ENCODE peak calls at places on chromosomes 1 and 21, in nine cellular contexts. Y, J, S, B, X, L, U, I and T are unnamed samples.

GRCh38 chr1:150796374-150796773 is 11.7 kb downstream of the CTSK start:
- DNase-seq in Y (no peak), J (no peak), S (no peak), B (no peak), X (no peak), L (no peak), U (no peak), I (no peak), T (no peak)

GRCh38 chr1:107858323-107858722 is 106.7 kb downstream of the VAV3 start:
- DNase-seq in Y (no peak), J (no peak), S (no peak), B (no peak), X (no peak), L (no peak), U (no peak), I (no peak), T (no peak)

GRCh38 chr1:72284398-72285073 is 2.2 kb upstream of the NEGR1 start:
- DNase-seq in Y (no peak), J (peak), S (peak), B (peak), X (no peak), L (peak), U (peak), I (peak), T (peak)

GRCh38 chr1:162207862-162208261 is 138.4 kb downstream of the NOS1AP start:
- DNase-seq in Y (no peak), J (no peak), S (peak), B (no peak), X (no peak), L (no peak), U (no peak), I (no peak), T (no peak)

GRCh38 chr21:29265690-29266479 is 32.8 kb upstream of the BACH1 start:
- DNase-seq in Y (no peak), J (peak), S (no peak), B (no peak), X (no peak), L (no peak), U (no peak), I (no peak), T (no peak)

GRCh38 chr1:179817789-179818188 is 59.8 kb downstream of the TOR1AIP2 start:
- DNase-seq in Y (no peak), J (no peak), S (no peak), B (no peak), X (no peak), L (no peak), U (no peak), I (no peak), T (peak)

GRCh38 chr1:226549937-226550670 is 1.5 kb downstream of the STUM start:
- DNase-seq in Y (no peak), J (peak), S (no peak), B (peak), X (no peak), L (no peak), U (peak), I (peak), T (no peak)

GRCh38 chr21:43362928-43363314 is 64.0 kb downstream of the SIK1 start:
- DNase-seq in Y (no peak), J (no peak), S (no peak), B (no peak), X (no peak), L (no peak), U (no peak), I (no peak), T (no peak)

GRCh38 chr1:42933060-42933586 is 25.5 kb downstream of the SLC2A1 start:
- DNase-seq in Y (no peak), J (no peak), S (no peak), B (no peak), X (no peak), L (no peak), U (no peak), I (no peak), T (no peak)

GRCh38 chr1:201100169-201100930 is 11.9 kb downstream of the CACNA1S start:
- DNase-seq in Y (no peak), J (no peak), S (no peak), B (no peak), X (no peak), L (no peak), U (no peak), I (no peak), T (no peak)

GRCh38 chr21:14842641-14843040 is 222.2 kb downstream of the NRIP1 start:
- DNase-seq in Y (no peak), J (no peak), S (peak), B (no peak), X (no peak), L (no peak), U (no peak), I (no peak), T (no peak)

GRCh38 chr1:247209306-247209900 is 37.6 kb upstream of the ZNF124 start:
- DNase-seq in Y (no peak), J (peak), S (peak), B (no peak), X (no peak), L (no peak), U (no peak), I (no peak), T (peak)

GRCh38 chr1:84833198-84833597 is 59.8 kb downstream of the LPAR3 start:
- DNase-seq in Y (no peak), J (no peak), S (peak), B (no peak), X (no peak), L (no peak), U (no peak), I (no peak), T (no peak)

GRCh38 chr1:109759513-109760334 is 4.0 kb downstream of the EPS8L3 start:
- DNase-seq in Y (no peak), J (no peak), S (no peak), B (no peak), X (no peak), L (no peak), U (no peak), I (no peak), T (no peak)